ENCODE peak calls at places on chromosomes 2 and 18, in four cellular contexts. R, E, U and M are unnamed samples. For H3K36me3, the result is how much of the 10 kb centered on the place peaks cover.

GRCh38 chr2:145682536-145683157 is 1162.7 kb upstream of the ZEB2 start:
- DNase-seq in R (no peak), E (no peak), U (no peak), M (no peak)

GRCh38 chr2:216802516-216803265 is 57.2 kb downstream of the TNP1 start:
- DNase-seq in R (no peak), E (no peak), U (no peak), M (no peak)

GRCh38 chr2:58055027-58055786 is 8.6 kb downstream of the VRK2 start:
- DNase-seq in R (no peak), E (no peak), U (no peak), M (no peak)

GRCh38 chr2:201854221-201854801 is 48.0 kb downstream of the CDK15 start:
- DNase-seq in R (no peak), E (peak), U (no peak), M (no peak)

GRCh38 chr2:96876811-96877437 is 7.0 kb upstream of the SEMA4C start:
- DNase-seq in R (no peak), E (no peak), U (no peak), M (no peak)

GRCh38 chr2:207163815-207164747 is 1.7 kb downstream of the KLF7 start:
- DNase-seq in R (peak), E (peak), U (no peak), M (peak)

GRCh38 chr2:236246711-236247246 is 17.4 kb downstream of the ASB18 start:
- DNase-seq in R (no peak), E (no peak), U (no peak), M (no peak)

GRCh38 chr2:188475945-188476344 is 184.3 kb downstream of the GULP1 start:
- DNase-seq in R (no peak), E (peak), U (no peak), M (no peak)

GRCh38 chr2:188984126-188984525 is 10.0 kb downstream of the COL3A1 start:
- DNase-seq in R (no peak), E (peak), U (no peak), M (no peak)

GRCh38 chr2:211877061-211877460 is 661.5 kb downstream of the ERBB4 start:
- DNase-seq in R (no peak), E (no peak), U (no peak), M (no peak)

GRCh38 chr2:1685078-1685956 is 59.0 kb downstream of the PXDN start:
- DNase-seq in R (no peak), E (no peak), U (no peak), M (no peak)

GRCh38 chr2:236971131-236971850 is 114.4 kb upstream of the COPS8 start:
- DNase-seq in R (no peak), E (peak), U (no peak), M (no peak)

GRCh38 chr2:170255971-170256370 is 78.0 kb downstream of the MYO3B start:
- DNase-seq in R (no peak), E (peak), U (no peak), M (no peak)

GRCh38 chr2:72038524-72038923 is 109.1 kb downstream of the CYP26B1 start:
- DNase-seq in R (no peak), E (no peak), U (no peak), M (no peak)

GRCh38 chr2:57692395-57692794 is 354.2 kb upstream of the VRK2 start:
- DNase-seq in R (no peak), E (no peak), U (no peak), M (no peak)

GRCh38 chr18:36622610-36623009 is 206.2 kb downstream of the TPGS2 start:
- DNase-seq in R (no peak), E (no peak), U (no peak), M (no peak)

GRCh38 chr2:134362152-134362653 is 108.3 kb downstream of the MGAT5 start:
- DNase-seq in R (no peak), E (no peak), U (no peak), M (no peak)

GRCh38 chr2:176398783-176399182 is 129.5 kb downstream of the MTX2 start:
- DNase-seq in R (no peak), E (peak), U (no peak), M (no peak)

GRCh38 chr2:217740178-217740577 is 262.6 kb downstream of the TNS1 start:
- DNase-seq in R (no peak), E (no peak), U (no peak), M (no peak)

GRCh38 chr2:105598853-105599252 is 145.9 kb upstream of the NCK2 start:
- DNase-seq in R (no peak), E (no peak), U (no peak), M (no peak)

GRCh38 chr18:59385191-59385590 is 26.1 kb upstream of the LMAN1 start:
- DNase-seq in R (no peak), E (no peak), U (no peak), M (no peak)

GRCh38 chr2:108884629-108885028 is 98.1 kb downstream of the CCDC138 start:
- DNase-seq in R (no peak), E (peak), U (no peak), M (no peak)

GRCh38 chr2:122101319-122101718 is 345.9 kb downstream of the TSN start:
- DNase-seq in R (no peak), E (no peak), U (no peak), M (no peak)

GRCh38 chr2:161104054-161104553 is 56.1 kb upstream of the TANK start:
- DNase-seq in R (no peak), E (no peak), U (no peak), M (no peak)

GRCh38 chr2:163157891-163158511 is 319.4 kb upstream of the KCNH7 start:
- DNase-seq in R (no peak), E (peak), U (no peak), M (no peak)

GRCh38 chr2:105287692-105288091 is 41.8 kb downstream of the TGFBRAP1 start:
- DNase-seq in R (no peak), E (peak), U (peak), M (no peak)

GRCh38 chr2:228417526-228417925 is 236.0 kb upstream of the SPHKAP start:
- DNase-seq in R (no peak), E (no peak), U (no peak), M (no peak)

GRCh38 chr2:237304763-237305514 is 109.0 kb downstream of the COL6A3 start:
- DNase-seq in R (no peak), E (peak), U (no peak), M (no peak)

GRCh38 chr18:38025433-38026038 is 459.9 kb upstream of the CELF4 start:
- DNase-seq in R (no peak), E (no peak), U (no peak), M (no peak)

GRCh38 chr2:73088211-73088610 is 16.7 kb upstream of the SFXN5 start:
- DNase-seq in R (no peak), E (no peak), U (no peak), M (no peak)

GRCh38 chr2:146820672-146821071 is 1024.2 kb upstream of the ACVR2A start:
- DNase-seq in R (no peak), E (peak), U (no peak), M (no peak)

GRCh38 chr2:84494070-84494469 is 22.2 kb upstream of the DNAH6 start:
- DNase-seq in R (no peak), E (peak), U (no peak), M (no peak)

GRCh38 chr2:42167458-42167857 is 1.7 kb upstream of the EML4 start:
- DNase-seq in R (no peak), E (no peak), U (no peak), M (no peak)

DNA sequence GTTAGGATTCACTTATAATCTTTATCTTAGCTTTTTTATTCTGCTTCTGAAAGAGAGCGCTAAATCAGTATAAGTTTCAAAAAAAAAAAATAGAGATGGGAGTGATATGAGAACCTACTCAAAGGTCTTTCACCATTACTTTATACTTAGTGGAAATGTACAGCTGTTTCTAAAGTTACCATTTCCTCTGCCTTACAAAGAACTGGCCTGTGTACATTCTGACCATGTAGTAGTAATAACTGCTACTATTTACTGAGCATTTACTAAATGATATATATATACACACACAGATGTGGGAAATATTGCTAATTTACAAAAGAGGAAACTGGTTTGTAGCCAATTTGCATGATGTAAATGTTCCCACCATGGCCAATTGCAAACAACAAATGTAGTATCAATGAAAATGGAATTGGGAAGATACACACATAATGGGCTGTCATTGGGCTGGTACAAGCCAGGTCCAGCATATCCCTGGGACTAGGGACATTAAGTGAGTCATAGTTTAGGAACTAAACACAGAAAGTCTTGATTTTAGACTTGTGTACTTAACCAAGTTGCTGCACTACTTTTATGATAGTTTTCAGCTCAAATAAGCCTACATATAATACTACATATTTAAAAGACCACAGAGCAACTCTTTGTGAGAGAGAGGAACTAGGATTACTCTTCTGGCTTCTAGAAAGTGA is 67.1 kb downstream of the DYNC1I2 start:
- DNase-seq in R (no peak), E (no peak), U (no peak), M (no peak)
- H3K36me3 ChIP-seq in R (under half), E (under half), U (under half), M (half or more)

GRCh38 chr2:239141021-239141760 is 259.6 kb downstream of the HDAC4 start:
- DNase-seq in R (peak), E (no peak), U (no peak), M (no peak)

GRCh38 chr2:239143858-239144712 is 256.7 kb downstream of the HDAC4 start:
- DNase-seq in R (peak), E (peak), U (peak), M (no peak)

GRCh38 chr2:239142296-239142695 is 258.5 kb downstream of the HDAC4 start:
- DNase-seq in R (peak), E (no peak), U (no peak), M (no peak)

GRCh38 chr2:239144713-239144999 is 256.2 kb downstream of the HDAC4 start:
- DNase-seq in R (no peak), E (no peak), U (no peak), M (no peak)

GRCh38 chr2:239142806-239143205 is 258.0 kb downstream of the HDAC4 start:
- DNase-seq in R (peak), E (no peak), U (no peak), M (no peak)
- H3K36me3 ChIP-seq in R (under half), E (under half), U (under half), M (under half)

DNA sequence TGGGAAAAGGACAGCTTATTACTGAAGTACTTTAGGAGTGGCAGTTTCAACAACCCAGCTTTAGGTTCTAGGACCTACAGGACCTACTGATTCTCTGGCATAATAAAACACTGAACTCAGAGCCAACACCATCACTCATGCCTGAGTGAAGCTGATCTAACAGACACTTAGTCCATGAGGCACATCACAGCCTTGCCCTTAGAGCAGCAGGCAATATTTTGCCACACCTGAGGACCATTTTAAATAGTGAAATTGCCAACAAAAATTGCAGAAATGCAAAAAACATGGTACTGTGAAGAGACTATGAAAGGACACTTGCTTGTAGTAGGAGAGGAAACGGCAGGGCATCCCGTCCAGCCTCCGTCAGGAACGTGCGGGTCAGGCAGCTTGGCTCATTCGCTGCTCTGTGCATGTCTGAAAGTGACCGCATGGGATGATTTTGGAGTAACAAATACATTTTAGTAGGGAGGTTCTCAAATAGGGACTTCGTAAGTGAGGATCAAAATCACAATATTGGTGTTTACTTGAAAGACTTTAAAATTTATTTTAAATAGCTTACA is 18.1 kb downstream of the CNOT11 start:
- DNase-seq in R (no peak), E (no peak), U (no peak), M (no peak)
- H3K36me3 ChIP-seq in R (under half), E (half or more), U (half or more), M (half or more)

GRCh38 chr18:79428287-79428686 is 32.6 kb downstream of the NFATC1 start:
- DNase-seq in R (peak), E (no peak), U (no peak), M (no peak)
- H3K36me3 ChIP-seq in R (under half), E (under half), U (under half), M (under half)

GRCh38 chr2:183186296-183186695 is 62.1 kb downstream of the NUP35 start:
- DNase-seq in R (no peak), E (no peak), U (no peak), M (no peak)

GRCh38 chr2:183186766-183187165 is 62.5 kb downstream of the NUP35 start:
- DNase-seq in R (no peak), E (no peak), U (no peak), M (no peak)

GRCh38 chr2:183185534-183185933 is 61.3 kb downstream of the NUP35 start:
- DNase-seq in R (peak), E (no peak), U (no peak), M (no peak)
- H3K36me3 ChIP-seq in R (under half), E (under half), U (under half), M (under half)

DNA sequence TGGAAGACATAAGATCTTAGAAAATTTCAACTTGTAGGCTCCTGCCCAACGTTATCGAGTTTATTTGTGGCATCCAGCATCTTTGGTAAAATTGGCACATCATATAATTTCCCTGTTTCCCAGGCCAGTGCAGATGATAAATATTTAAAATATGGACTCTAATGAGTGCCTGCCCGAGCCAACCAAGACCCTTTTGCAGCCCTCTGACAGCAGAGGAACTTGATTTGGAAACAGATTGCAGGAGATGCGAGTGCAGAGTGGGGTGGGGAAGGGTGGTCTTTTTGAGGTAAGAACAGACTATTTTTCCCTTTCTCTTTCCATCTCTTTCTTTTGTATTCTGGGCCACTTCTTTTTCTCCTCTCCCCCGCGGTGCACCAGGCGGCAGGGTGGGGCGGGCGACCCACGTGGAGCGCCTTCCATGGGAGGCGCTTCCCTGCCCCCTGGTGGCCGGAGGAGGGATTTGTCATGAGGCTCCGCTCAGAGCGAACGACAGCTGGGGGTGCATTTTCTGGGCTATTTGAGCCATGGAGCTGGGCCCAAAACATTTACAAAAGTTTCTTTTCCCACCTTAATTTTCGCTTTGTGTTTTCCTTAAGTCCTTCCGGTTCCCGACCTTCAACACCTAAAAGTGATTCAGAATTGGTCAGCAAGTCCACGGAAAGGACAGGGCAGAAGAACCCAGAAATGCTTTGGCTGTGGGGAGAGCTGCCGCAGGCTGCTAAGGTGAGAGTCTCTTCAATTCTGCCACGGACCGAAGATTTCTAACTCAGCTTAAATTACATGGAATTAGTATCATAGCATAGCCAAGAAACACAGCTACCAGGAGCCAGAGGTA is 32.7 kb downstream of the LPIN1 start:
- DNase-seq in R (peak), E (peak), U (peak), M (peak)
- H3K36me3 ChIP-seq in R (under half), E (half or more), U (under half), M (half or more)

GRCh38 chr2:151902829-151903228 is 74.6 kb upstream of the ARL5A start:
- DNase-seq in R (no peak), E (peak), U (no peak), M (no peak)
- H3K36me3 ChIP-seq in R (under half), E (under half), U (under half), M (under half)

GRCh38 chr2:232783278-232783677 is 6.9 kb upstream of the KCNJ13 start:
- DNase-seq in R (no peak), E (no peak), U (no peak), M (no peak)
- H3K36me3 ChIP-seq in R (under half), E (under half), U (under half), M (under half)

GRCh38 chr18:76441668-76442412 is 53.2 kb downstream of the ZNF516 start:
- DNase-seq in R (peak), E (no peak), U (no peak), M (no peak)

GRCh38 chr18:76443519-76444435 is 51.3 kb downstream of the ZNF516 start:
- DNase-seq in R (no peak), E (no peak), U (no peak), M (no peak)

GRCh38 chr18:76437910-76438309 is 57.1 kb downstream of the ZNF516 start:
- DNase-seq in R (no peak), E (no peak), U (no peak), M (no peak)

GRCh38 chr18:76442413-76443171 is 52.5 kb downstream of the ZNF516 start:
- DNase-seq in R (peak), E (no peak), U (no peak), M (no peak)

DNA sequence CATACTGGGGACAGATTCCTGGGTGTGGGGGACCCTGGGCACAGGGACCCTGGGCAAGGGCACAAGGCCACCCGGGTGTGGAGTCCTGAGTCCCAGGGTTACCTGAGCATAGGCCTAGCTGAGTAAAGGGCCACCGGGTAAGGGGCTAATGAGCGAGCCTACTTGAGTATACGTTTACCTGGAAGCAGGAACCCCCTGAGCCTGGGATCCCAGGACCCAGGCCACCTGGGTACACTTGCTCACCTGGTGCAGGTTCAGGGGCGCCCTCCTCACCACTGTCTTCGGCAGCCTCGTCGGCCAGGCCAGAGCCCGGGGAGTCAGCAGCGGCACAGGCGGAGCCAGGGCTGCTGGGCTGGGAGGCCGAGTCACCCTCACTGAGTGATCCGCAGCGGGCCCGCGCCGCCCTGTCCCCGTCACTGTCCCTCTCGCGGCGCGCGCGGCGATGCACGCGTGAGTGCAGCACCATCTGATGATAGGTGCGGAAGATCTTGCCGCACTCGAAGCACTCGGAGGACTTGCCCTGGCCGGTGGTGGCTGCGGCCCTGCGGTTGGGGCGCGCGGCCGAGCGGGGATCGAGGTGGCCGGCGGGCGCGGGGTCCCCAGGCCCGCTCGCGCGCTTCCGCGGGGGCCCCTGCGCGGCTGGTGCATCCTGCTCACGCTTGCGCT is 53.9 kb downstream of the ZNF516 start:
- DNase-seq in R (no peak), E (no peak), U (no peak), M (no peak)
- H3K36me3 ChIP-seq in R (under half), E (under half), U (under half), M (half or more)

GRCh38 chr2:206127656-206128055 is 31.6 kb downstream of the NDUFS1 start:
- DNase-seq in R (no peak), E (no peak), U (no peak), M (no peak)

DNA sequence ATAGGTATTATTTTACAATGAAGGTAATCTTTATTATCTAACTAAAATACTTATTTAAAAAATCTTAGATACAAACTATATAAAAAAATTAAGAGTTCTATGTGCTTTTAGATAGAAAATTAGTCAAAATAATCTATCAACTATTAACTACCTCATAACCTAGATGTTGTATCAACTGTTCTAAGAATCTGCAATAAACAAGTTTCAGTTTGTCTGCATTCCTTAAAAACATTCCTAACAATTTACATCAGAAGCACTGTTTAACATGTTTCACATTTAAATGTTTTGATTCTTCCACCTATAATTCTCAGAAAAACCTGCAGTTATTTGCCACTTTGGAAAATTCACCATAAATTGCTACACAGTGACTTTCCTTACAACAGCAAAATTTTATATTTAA is 33.3 kb downstream of the NDUFS1 start:
- DNase-seq in R (no peak), E (no peak), U (no peak), M (no peak)
- H3K36me3 ChIP-seq in R (under half), E (half or more), U (half or more), M (half or more)